ENCODE peak calls at places on chromosome 9, in nine cellular contexts. R, H, L, I, K, O, M, B and Z are unnamed samples.

GRCh38 chr9:110995511-110996340 is 42.5 kb downstream of the LPAR1 start:
- DNase-seq in R (no peak), H (no peak), L (peak; percentile 66), I (no peak), K (no peak), O (peak; percentile 81), M (peak; percentile 75), B (peak; percentile 72), Z (no peak)

GRCh38 chr9:135239100-135239768 is 151.8 kb downstream of the OLFM1 start:
- DNase-seq in R (no peak), H (no peak), L (no peak), I (no peak), K (no peak), O (no peak), M (no peak), B (no peak), Z (no peak)

GRCh38 chr9:88991066-88992030 is at the start of gene S1PR3:
- DNase-seq in R (peak; percentile 41), H (no peak), L (peak; percentile 45), I (peak; percentile 85), K (no peak), O (peak; percentile 70), M (peak; percentile 66), B (no peak), Z (no peak)

GRCh38 chr9:136179101-136179616 is 25.8 kb downstream of the LHX3 start:
- DNase-seq in R (no peak), H (no peak), L (no peak), I (no peak), K (no peak), O (no peak), M (no peak), B (no peak), Z (no peak)

GRCh38 chr9:38621434-38622082 is 1.2 kb upstream of the ANKRD18A start:
- DNase-seq in R (peak; percentile 41), H (no peak), L (peak; percentile 14), I (no peak), K (no peak), O (no peak), M (no peak), B (no peak), Z (peak; percentile 28)

GRCh38 chr9:134174526-134175290 is 10.3 kb upstream of the RNU6ATAC start:
- DNase-seq in R (no peak), H (no peak), L (no peak), I (no peak), K (no peak), O (no peak), M (no peak), B (no peak), Z (no peak)

GRCh38 chr9:126262738-126263137 is 63.9 kb upstream of the MVB12B start:
- DNase-seq in R (no peak), H (no peak), L (no peak), I (no peak), K (no peak), O (no peak), M (no peak), B (no peak), Z (no peak)

GRCh38 chr9:94745806-94746540 is 19.5 kb downstream of the AOPEP start:
- DNase-seq in R (no peak), H (no peak), L (no peak), I (no peak), K (no peak), O (no peak), M (no peak), B (no peak), Z (no peak)

GRCh38 chr9:126159661-126160060 is 167.0 kb upstream of the MVB12B start:
- DNase-seq in R (no peak), H (no peak), L (no peak), I (no peak), K (no peak), O (no peak), M (no peak), B (no peak), Z (no peak)

GRCh38 chr9:125258832-125259534 is 2.6 kb upstream of the GAPVD1 start:
- DNase-seq in R (no peak), H (no peak), L (no peak), I (no peak), K (no peak), O (no peak), M (no peak), B (peak; percentile 54), Z (no peak)

GRCh38 chr9:135077497-135078200 is 9.8 kb upstream of the OLFM1 start:
- DNase-seq in R (peak; percentile 78), H (no peak), L (peak; percentile 6), I (peak; percentile 69), K (no peak), O (peak; percentile 14), M (peak; percentile 24), B (no peak), Z (no peak)

GRCh38 chr9:94872921-94873511 is 146.5 kb downstream of the AOPEP start:
- DNase-seq in R (no peak), H (no peak), L (peak; percentile 92), I (no peak), K (no peak), O (no peak), M (no peak), B (no peak), Z (no peak)

GRCh38 chr9:133952598-133953550 is 39.2 kb downstream of the VAV2 start:
- DNase-seq in R (no peak), H (no peak), L (no peak), I (no peak), K (no peak), O (no peak), M (no peak), B (no peak), Z (no peak)

GRCh38 chr9:134566936-134567335 is 74.7 kb upstream of the COL5A1 start:
- DNase-seq in R (peak; percentile 2), H (no peak), L (no peak), I (no peak), K (no peak), O (no peak), M (no peak), B (no peak), Z (no peak)

GRCh38 chr9:20271723-20272122 is 350.6 kb downstream of the MLLT3 start:
- DNase-seq in R (no peak), H (no peak), L (no peak), I (no peak), K (no peak), O (no peak), M (peak; percentile 26), B (no peak), Z (no peak)

GRCh38 chr9:134560654-134561053 is 80.9 kb upstream of the COL5A1 start:
- DNase-seq in R (no peak), H (no peak), L (no peak), I (no peak), K (no peak), O (no peak), M (no peak), B (no peak), Z (no peak)

GRCh38 chr9:4495537-4495936 is 5.3 kb downstream of the SLC1A1 start:
- DNase-seq in R (no peak), H (no peak), L (no peak), I (no peak), K (no peak), O (no peak), M (no peak), B (no peak), Z (no peak)

GRCh38 chr9:134983094-134983493 is 65.4 kb upstream of the FCN1 start:
- DNase-seq in R (no peak), H (no peak), L (no peak), I (no peak), K (no peak), O (no peak), M (no peak), B (no peak), Z (no peak)

GRCh38 chr9:137820161-137820855 is 57.3 kb upstream of the CACNA1B start:
- DNase-seq in R (no peak), H (no peak), L (no peak), I (no peak), K (no peak), O (no peak), M (no peak), B (peak; percentile 29), Z (no peak)

GRCh38 chr9:123761905-123762605 is 167.9 kb downstream of the DENND1A start:
- DNase-seq in R (no peak), H (no peak), L (peak; percentile 62), I (no peak), K (no peak), O (peak; percentile 45), M (peak; percentile 50), B (no peak), Z (no peak)

GRCh38 chr9:127588740-127589506 is 23.2 kb upstream of the STXBP1 start:
- DNase-seq in R (no peak), H (no peak), L (no peak), I (no peak), K (no peak), O (no peak), M (no peak), B (no peak), Z (no peak)

GRCh38 chr9:89969156-89969566 is 364.3 kb downstream of the GADD45G start:
- DNase-seq in R (no peak), H (no peak), L (peak; percentile 77), I (no peak), K (no peak), O (no peak), M (no peak), B (no peak), Z (no peak)

GRCh38 chr9:84990850-84991505 is 321.4 kb downstream of the NTRK2 start:
- DNase-seq in R (no peak), H (no peak), L (no peak), I (no peak), K (no peak), O (no peak), M (no peak), B (no peak), Z (no peak)

GRCh38 chr9:120376101-120376500 is 203.9 kb downstream of the CDK5RAP2 start:
- DNase-seq in R (no peak), H (no peak), L (no peak), I (no peak), K (no peak), O (no peak), M (no peak), B (no peak), Z (no peak)

GRCh38 chr9:111828193-111828592 is 33.5 kb upstream of the SHOC1 start:
- DNase-seq in R (no peak), H (no peak), L (peak; percentile 11), I (no peak), K (no peak), O (no peak), M (peak; percentile 60), B (peak; percentile 1), Z (no peak)

GRCh38 chr9:2093920-2094597 is 78.9 kb downstream of the SMARCA2 start:
- DNase-seq in R (no peak), H (peak; percentile 29), L (peak; percentile 79), I (peak; percentile 67), K (no peak), O (peak; percentile 74), M (peak; percentile 85), B (peak; percentile 25), Z (no peak)

GRCh38 chr9:34370335-34370969 is 6.2 kb downstream of the MYORG start:
- DNase-seq in R (no peak), H (no peak), L (no peak), I (no peak), K (no peak), O (no peak), M (no peak), B (no peak), Z (no peak)

GRCh38 chr9:138023394-138024124 is 146.0 kb downstream of the CACNA1B start:
- DNase-seq in R (no peak), H (no peak), L (no peak), I (no peak), K (no peak), O (no peak), M (no peak), B (no peak), Z (no peak)

GRCh38 chr9:80707120-80707519 is 982.2 kb downstream of the TLE1 start:
- DNase-seq in R (no peak), H (no peak), L (peak; percentile 65), I (no peak), K (no peak), O (peak; percentile 69), M (peak; percentile 40), B (no peak), Z (no peak)

GRCh38 chr9:3746296-3747275 is 220.8 kb upstream of the RFX3 start:
- DNase-seq in R (no peak), H (peak; percentile 52), L (peak; percentile 94), I (peak; percentile 73), K (no peak), O (peak; percentile 89), M (peak; percentile 83), B (no peak), Z (no peak)

GRCh38 chr9:134329886-134330285 is 3.6 kb downstream of the RXRA start:
- DNase-seq in R (no peak), H (no peak), L (no peak), I (no peak), K (no peak), O (no peak), M (no peak), B (no peak), Z (no peak)